ENCODE peak calls at places on chromosomes 12 and 14, in eight cellular contexts. T is A549; U is NCI-H2081; A is putamen; K is hypothalamus; P is thyroid gland; L is left cardiac atrium; M is stimulated activated CD8-positive, alpha-beta memory T cell treated with anti-CD3 and anti-CD28 coated beads, Interleukin-12 subunit alpha, Interleukin-12 subunit beta, amount 100 ng/mL, for 1 hour. G is an unnamed sample.
A peak's percentile ranks its signal among the peaks of the same experiment; 100 is the strongest.

GRCh38 chr12:1517734-1518485 is 76.5 kb downstream of the FBXL14 start:
- DNase-seq in T (no peak), U (no peak), A (no peak), K (no peak), P (no peak), L (no peak), M (no peak), G (no peak)

GRCh38 chr12:4171742-4172141 is 101.8 kb upstream of the CCND2 start:
- DNase-seq in T (no peak), U (no peak), A (no peak), K (no peak), P (no peak), L (no peak), M (no peak), G (no peak)

GRCh38 chr12:43957732-43958131 is 121.9 kb downstream of the TMEM117 start:
- DNase-seq in T (peak; percentile 48), U (peak; percentile 41), A (peak; percentile 34), K (no peak), P (no peak), L (no peak), M (no peak), G (no peak)

GRCh38 chr12:79692860-79693605 is 2.3 kb upstream of the PAWR start:
- DNase-seq in T (no peak), U (no peak), A (no peak), K (no peak), P (no peak), L (no peak), M (no peak), G (no peak)

GRCh38 chr14:69916396-69916795 is 37.2 kb downstream of the SMOC1 start:
- DNase-seq in T (no peak), U (no peak), A (no peak), K (no peak), P (no peak), L (no peak), M (no peak), G (no peak)

GRCh38 chr12:73514672-73515071 is 1023.0 kb upstream of the ATXN7L3B start:
- DNase-seq in T (peak; percentile 6), U (no peak), A (no peak), K (no peak), P (no peak), L (no peak), M (no peak), G (no peak)

GRCh38 chr12:68356060-68356748 is 24.0 kb upstream of the MDM1 start:
- DNase-seq in T (no peak), U (no peak), A (no peak), K (no peak), P (no peak), L (no peak), M (no peak), G (no peak)

GRCh38 chr12:12228402-12228801 is 38.4 kb downstream of the LRP6 start:
- DNase-seq in T (no peak), U (no peak), A (no peak), K (no peak), P (no peak), L (no peak), M (no peak), G (no peak)

GRCh38 chr14:21768875-21769257 is 95.2 kb upstream of the OR4E1 start:
- DNase-seq in T (no peak), U (no peak), A (no peak), K (no peak), P (no peak), L (no peak), M (no peak), G (no peak)

GRCh38 chr14:92408186-92408585 is 85.2 kb downstream of the SLC24A4 start:
- DNase-seq in T (no peak), U (peak; percentile 96), A (no peak), K (no peak), P (no peak), L (no peak), M (no peak), G (no peak)

GRCh38 chr12:117119592-117120198 is 20.5 kb upstream of the TESC start:
- DNase-seq in T (peak; percentile 72), U (no peak), A (no peak), K (no peak), P (no peak), L (no peak), M (no peak), G (no peak)

GRCh38 chr14:100321473-100322137 is 1.5 kb upstream of the SLC25A47 start:
- DNase-seq in T (no peak), U (no peak), A (no peak), K (no peak), P (no peak), L (no peak), M (no peak), G (no peak)

GRCh38 chr12:31634620-31635019 is 24.9 kb upstream of the ETFBKMT start:
- DNase-seq in T (no peak), U (no peak), A (no peak), K (no peak), P (no peak), L (no peak), M (no peak), G (no peak)

GRCh38 chr14:88437659-88438058 is 52.2 kb downstream of the SPATA7 start:
- DNase-seq in T (no peak), U (no peak), A (no peak), K (no peak), P (no peak), L (no peak), M (no peak), G (no peak)

GRCh38 chr12:79138872-79139271 is 274.3 kb downstream of the SYT1 start:
- DNase-seq in T (no peak), U (no peak), A (no peak), K (no peak), P (no peak), L (no peak), M (no peak), G (no peak)

GRCh38 chr12:11486623-11487444 is 91.5 kb upstream of the PRB2 start:
- DNase-seq in T (peak; percentile 90), U (peak; percentile 83), A (peak; percentile 78), K (peak; percentile 16), P (peak; percentile 68), L (peak; percentile 83), M (peak; percentile 64), G (peak; percentile 70)

GRCh38 chr12:4910502-4911315 is 1.0 kb downstream of the KCNA1 start:
- DNase-seq in T (no peak), U (peak; percentile 60), A (no peak), K (no peak), P (peak; percentile 24), L (no peak), M (no peak), G (no peak)

GRCh38 chr12:75685826-75686225 is 174.4 kb upstream of the KRR1 start:
- DNase-seq in T (no peak), U (no peak), A (no peak), K (no peak), P (no peak), L (no peak), M (no peak), G (no peak)

GRCh38 chr14:90490727-90491050 is 93.9 kb downstream of the CALM1 start:
- DNase-seq in T (no peak), U (no peak), A (no peak), K (no peak), P (no peak), L (no peak), M (no peak), G (no peak)

GRCh38 chr12:124599074-124599999 is 31.9 kb upstream of the NCOR2 start:
- DNase-seq in T (no peak), U (no peak), A (no peak), K (no peak), P (no peak), L (no peak), M (no peak), G (no peak)

GRCh38 chr14:103104654-103105511 is 10.4 kb downstream of the EXOC3L4 start:
- DNase-seq in T (peak; percentile 81), U (peak; percentile 66), A (no peak), K (no peak), P (peak; percentile 64), L (peak; percentile 72), M (peak; percentile 61), G (peak; percentile 72)